ENCODE peak calls at places on chromosome 11, in ten cellular contexts. One of them, this sample, is unnamed.
A peak's percentile ranks its signal among the peaks of the same experiment; 100 is the strongest.

GRCh38 chr11:20448838-20449237 is 61.3 kb downstream of the PRMT3 start:
- DNase-seq in K562: no peak
- DNase-seq in IMR-90: no peak
- DNase-seq in adrenal gland: no peak
- DNase-seq in heart left ventricle: no peak
- DNase-seq in uterus: no peak
- DNase-seq in esophagus squamous epithelium: no peak
- DNase-seq in upper lobe of left lung: no peak
- DNase-seq in body of pancreas: peak; percentile 15
- DNase-seq in A549: no peak
- DNase-seq in this sample: no peak

GRCh38 chr11:12706531-12707499 is 32.6 kb downstream of the TEAD1 start:
- DNase-seq in body of pancreas: peak; percentile 46
- DNase-seq in esophagus squamous epithelium: no peak
- DNase-seq in adrenal gland: peak; percentile 42
- DNase-seq in heart left ventricle: peak; percentile 46
- DNase-seq in IMR-90: no peak
- DNase-seq in uterus: no peak
- DNase-seq in A549: no peak
- DNase-seq in K562: peak; percentile 70
- DNase-seq in upper lobe of left lung: no peak
- DNase-seq in this sample: peak; percentile 59

GRCh38 chr11:17594686-17595192 is 47.7 kb downstream of the OTOG start:
- DNase-seq in adrenal gland: no peak
- DNase-seq in esophagus squamous epithelium: no peak
- DNase-seq in heart left ventricle: peak; percentile 1
- DNase-seq in K562: no peak
- DNase-seq in IMR-90: no peak
- DNase-seq in A549: no peak
- DNase-seq in uterus: no peak
- DNase-seq in body of pancreas: no peak
- DNase-seq in upper lobe of left lung: no peak
- DNase-seq in this sample: no peak

GRCh38 chr11:3049430-3050243 is 7.6 kb downstream of the CARS1 start:
- DNase-seq in uterus: peak; percentile 71
- DNase-seq in esophagus squamous epithelium: peak; percentile 34
- DNase-seq in heart left ventricle: peak; percentile 55
- DNase-seq in IMR-90: peak; percentile 98
- DNase-seq in upper lobe of left lung: peak; percentile 84
- DNase-seq in A549: peak; percentile 90
- DNase-seq in K562: no peak
- DNase-seq in adrenal gland: peak; percentile 97
- DNase-seq in body of pancreas: peak; percentile 59
- DNase-seq in this sample: peak; percentile 77

GRCh38 chr11:26820739-26821138 is 98.9 kb upstream of the SLC5A12 start:
- DNase-seq in upper lobe of left lung: no peak
- DNase-seq in heart left ventricle: no peak
- DNase-seq in adrenal gland: no peak
- DNase-seq in IMR-90: peak; percentile 66
- DNase-seq in K562: no peak
- DNase-seq in esophagus squamous epithelium: no peak
- DNase-seq in body of pancreas: no peak
- DNase-seq in A549: no peak
- DNase-seq in uterus: no peak
- DNase-seq in this sample: no peak

GRCh38 chr11:36564376-36565032 is 3.3 kb upstream of the RAG1 start:
- DNase-seq in upper lobe of left lung: no peak
- DNase-seq in adrenal gland: peak; percentile 45
- DNase-seq in IMR-90: peak; percentile 61
- DNase-seq in K562: peak; percentile 23
- DNase-seq in body of pancreas: peak; percentile 66
- DNase-seq in esophagus squamous epithelium: no peak
- DNase-seq in A549: peak; percentile 15
- DNase-seq in uterus: peak; percentile 31
- DNase-seq in heart left ventricle: peak; percentile 25
- DNase-seq in this sample: no peak

GRCh38 chr11:20008190-20008801 is 152.0 kb downstream of the DBX1 start:
- DNase-seq in uterus: peak; percentile 32
- DNase-seq in heart left ventricle: no peak
- DNase-seq in upper lobe of left lung: no peak
- DNase-seq in body of pancreas: no peak
- DNase-seq in A549: no peak
- DNase-seq in esophagus squamous epithelium: no peak
- DNase-seq in IMR-90: no peak
- DNase-seq in adrenal gland: no peak
- DNase-seq in K562: no peak
- DNase-seq in this sample: no peak

GRCh38 chr11:117944554-117944953 is 15.4 kb upstream of the TMPRSS13 start:
- DNase-seq in A549: no peak
- DNase-seq in adrenal gland: no peak
- DNase-seq in heart left ventricle: no peak
- DNase-seq in K562: no peak
- DNase-seq in IMR-90: no peak
- DNase-seq in upper lobe of left lung: no peak
- DNase-seq in esophagus squamous epithelium: no peak
- DNase-seq in body of pancreas: no peak
- DNase-seq in uterus: no peak
- DNase-seq in this sample: no peak

DNA sequence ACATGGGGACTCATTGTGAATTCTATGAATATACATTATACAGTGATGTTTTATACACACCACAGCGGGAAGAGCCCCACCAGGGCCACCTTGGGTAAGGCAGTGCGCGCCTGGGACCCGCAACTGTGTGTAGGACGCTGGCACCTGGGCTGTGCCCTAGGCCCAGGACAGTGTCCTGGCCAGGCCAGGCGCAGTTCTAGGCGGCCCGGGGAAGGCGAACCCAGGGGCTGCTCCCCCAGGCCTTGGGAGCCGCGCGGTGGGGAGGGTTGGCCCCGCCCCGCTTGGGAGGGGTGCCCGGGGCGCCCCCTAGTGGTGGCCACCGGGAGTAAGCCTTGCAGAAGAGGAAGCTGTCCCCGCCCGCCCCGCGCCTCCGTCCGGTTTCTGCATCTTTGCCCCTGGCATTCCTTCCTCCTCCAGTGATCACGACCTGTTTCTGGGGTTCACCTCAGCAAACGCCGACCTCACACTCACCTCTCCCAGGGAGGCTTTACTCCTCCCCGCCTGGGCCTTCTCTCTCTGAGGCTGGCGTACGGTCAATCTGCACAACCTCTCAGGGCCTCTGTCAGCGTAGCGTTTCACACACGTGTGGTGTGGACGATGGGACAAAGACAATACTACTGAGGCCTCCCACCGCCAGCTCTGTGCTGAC is 9.5 kb upstream of the EHD1 start:
- DNase-seq in body of pancreas: peak; percentile 85
- DNase-seq in esophagus squamous epithelium: no peak
- DNase-seq in K562: peak; percentile 91
- DNase-seq in IMR-90: no peak
- DNase-seq in uterus: peak; percentile 69
- DNase-seq in A549: peak; percentile 66
- DNase-seq in upper lobe of left lung: peak; percentile 96
- DNase-seq in heart left ventricle: peak; percentile 82
- DNase-seq in adrenal gland: peak; percentile 79
- DNase-seq in this sample: peak; percentile 89
- H3K4me3 ChIP-seq in body of pancreas: no peak overlapping the region
- H3K4me3 ChIP-seq in esophagus squamous epithelium: peak overlapping the region; percentile 50
- H3K4me3 ChIP-seq in K562: peak overlapping the region; percentile 8
- H3K4me3 ChIP-seq in IMR-90: no peak overlapping the region
- H3K4me3 ChIP-seq in uterus: no peak overlapping the region
- H3K4me3 ChIP-seq in A549: peak overlapping the region; percentile 7
- H3K4me3 ChIP-seq in upper lobe of left lung: peak overlapping the region; percentile 32
- H3K4me3 ChIP-seq in heart left ventricle: peak overlapping the region; percentile 46
- H3K4me3 ChIP-seq in adrenal gland: no peak overlapping the region
- H3K4me3 ChIP-seq in this sample: no peak overlapping the region

DNA sequence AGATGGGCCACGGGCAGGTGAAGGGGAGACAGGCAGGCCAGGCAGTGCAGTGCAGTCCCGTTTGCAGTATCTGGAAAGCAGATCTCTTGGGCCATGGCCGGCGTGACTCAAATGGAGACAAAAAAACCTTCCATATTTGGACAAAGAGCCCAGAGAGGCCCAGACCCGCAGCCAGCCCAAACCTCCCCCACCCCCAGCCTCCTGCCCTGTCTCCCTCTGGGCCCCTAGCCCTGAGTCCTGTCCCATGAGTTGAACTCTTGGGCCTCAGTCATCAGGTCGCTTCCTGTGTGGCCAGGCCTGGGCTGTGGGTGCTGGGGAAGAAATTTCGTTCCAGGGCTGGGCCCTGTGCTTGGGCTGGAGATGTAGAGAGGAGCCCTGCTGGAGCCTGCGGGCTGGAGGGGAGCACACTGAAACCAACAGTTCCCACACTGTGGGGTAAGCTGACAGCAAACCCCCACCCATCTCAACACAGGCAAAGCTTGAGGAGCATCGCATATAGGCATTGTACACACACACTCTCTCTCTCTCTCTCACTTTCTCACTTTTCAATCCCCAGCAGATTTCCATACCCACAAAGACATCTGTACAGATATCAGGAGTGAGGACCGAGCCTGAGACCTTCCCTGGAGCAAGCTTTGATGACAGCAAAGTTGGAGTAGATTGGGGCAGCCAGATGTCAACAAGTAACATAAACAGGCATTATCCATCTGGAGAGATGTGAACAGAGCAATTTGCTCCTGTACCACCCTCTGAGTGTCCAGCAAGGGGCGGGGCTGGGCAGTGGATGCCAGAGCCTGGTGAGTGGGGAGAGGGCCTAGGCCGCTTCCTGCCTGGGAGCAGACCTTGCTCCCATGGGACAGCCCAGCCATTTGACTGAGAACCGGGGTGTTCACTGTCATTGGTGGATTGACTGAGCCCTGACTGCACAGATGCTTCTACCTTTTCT is 17.2 kb downstream of the ARHGEF17 start:
- DNase-seq in IMR-90: peak; percentile 56
- DNase-seq in esophagus squamous epithelium: no peak
- DNase-seq in A549: no peak
- DNase-seq in uterus: peak; percentile 85
- DNase-seq in heart left ventricle: no peak
- DNase-seq in upper lobe of left lung: no peak
- DNase-seq in body of pancreas: no peak
- DNase-seq in K562: no peak
- DNase-seq in adrenal gland: no peak
- DNase-seq in this sample: no peak
- TF ChIP-seq POLR2A in IMR-90: no peak
- TF ChIP-seq POLR2A in esophagus squamous epithelium: no peak
- TF ChIP-seq POLR2A in A549: no peak
- TF ChIP-seq POLR2A in uterus: peak; percentile 36
- TF ChIP-seq POLR2A in heart left ventricle: no peak
- TF ChIP-seq POLR2A in upper lobe of left lung: no peak
- TF ChIP-seq POLR2A in body of pancreas: no peak
- TF ChIP-seq POLR2A in K562: no peak
- TF ChIP-seq POLR2A in adrenal gland: no peak
- TF ChIP-seq POLR2A in this sample: no peak

GRCh38 chr11:74671520-74672196 is 59.6 kb downstream of the CHRDL2 start:
- DNase-seq in heart left ventricle: no peak
- DNase-seq in adrenal gland: no peak
- DNase-seq in upper lobe of left lung: no peak
- DNase-seq in esophagus squamous epithelium: no peak
- DNase-seq in K562: no peak
- DNase-seq in IMR-90: peak; percentile 86
- DNase-seq in body of pancreas: no peak
- DNase-seq in uterus: no peak
- DNase-seq in A549: no peak
- DNase-seq in this sample: no peak

GRCh38 chr11:74670171-74670570 is 61.1 kb downstream of the CHRDL2 start:
- DNase-seq in adrenal gland: no peak
- DNase-seq in heart left ventricle: no peak
- DNase-seq in A549: no peak
- DNase-seq in K562: no peak
- DNase-seq in body of pancreas: no peak
- DNase-seq in IMR-90: no peak
- DNase-seq in uterus: no peak
- DNase-seq in upper lobe of left lung: no peak
- DNase-seq in esophagus squamous epithelium: no peak
- DNase-seq in this sample: no peak

GRCh38 chr11:74673956-74674355 is 57.3 kb downstream of the CHRDL2 start:
- DNase-seq in A549: no peak
- DNase-seq in body of pancreas: no peak
- DNase-seq in upper lobe of left lung: no peak
- DNase-seq in esophagus squamous epithelium: no peak
- DNase-seq in adrenal gland: no peak
- DNase-seq in IMR-90: no peak
- DNase-seq in uterus: no peak
- DNase-seq in K562: no peak
- DNase-seq in heart left ventricle: no peak
- DNase-seq in this sample: no peak

GRCh38 chr11:74672956-74673895 is 58.0 kb downstream of the CHRDL2 start:
- DNase-seq in upper lobe of left lung: no peak
- DNase-seq in esophagus squamous epithelium: no peak
- DNase-seq in adrenal gland: peak; percentile 78
- DNase-seq in A549: peak; percentile 86
- DNase-seq in IMR-90: peak; percentile 100
- DNase-seq in heart left ventricle: peak; percentile 63
- DNase-seq in K562: peak; percentile 32
- DNase-seq in body of pancreas: peak; percentile 76
- DNase-seq in uterus: peak; percentile 98
- DNase-seq in this sample: peak; percentile 92

DNA sequence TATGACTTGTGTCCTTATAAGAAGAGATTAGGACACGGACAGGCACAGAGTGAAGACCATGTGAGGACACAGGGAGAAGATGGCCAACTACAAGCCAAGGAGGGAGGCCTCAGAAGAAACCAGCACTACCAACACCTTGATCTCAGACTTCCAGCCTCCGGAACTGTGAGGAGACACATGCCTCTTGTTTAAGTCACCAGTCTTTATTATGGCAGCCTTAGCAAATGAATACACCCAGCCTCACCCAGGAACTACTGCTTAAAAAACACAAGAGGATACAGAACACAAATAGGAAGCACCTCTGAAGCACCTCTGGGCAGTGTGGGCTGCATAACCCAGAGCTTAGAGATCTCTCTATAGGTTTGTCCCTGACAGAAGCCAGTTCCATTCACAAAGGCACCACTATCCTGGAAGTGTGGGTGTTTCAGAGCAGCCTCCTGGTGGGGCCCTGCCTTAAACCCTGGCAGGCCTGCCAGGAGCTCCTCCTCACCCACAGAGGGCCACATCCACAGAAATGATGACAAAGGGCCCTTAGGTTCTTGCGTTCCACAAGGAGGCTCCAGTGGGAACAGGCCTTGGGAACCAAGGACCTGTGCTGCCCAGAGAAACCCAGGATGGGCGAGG is 58.8 kb downstream of the CHRDL2 start:
- DNase-seq in adrenal gland: no peak
- DNase-seq in esophagus squamous epithelium: no peak
- DNase-seq in K562: peak; percentile 11
- DNase-seq in upper lobe of left lung: no peak
- DNase-seq in A549: no peak
- DNase-seq in body of pancreas: no peak
- DNase-seq in IMR-90: no peak
- DNase-seq in heart left ventricle: no peak
- DNase-seq in uterus: peak; percentile 29
- DNase-seq in this sample: no peak
- H3K27ac ChIP-seq in adrenal gland: peak overlapping the region; percentile 54
- H3K27ac ChIP-seq in esophagus squamous epithelium: peak overlapping the region; percentile 69
- H3K27ac ChIP-seq in K562: peak overlapping the region; percentile 69
- H3K27ac ChIP-seq in upper lobe of left lung: no peak overlapping the region
- H3K27ac ChIP-seq in A549: peak overlapping the region; percentile 98
- H3K27ac ChIP-seq in body of pancreas: no peak overlapping the region
- H3K27ac ChIP-seq in IMR-90: peak overlapping the region; percentile 89
- H3K27ac ChIP-seq in heart left ventricle: peak overlapping the region; percentile 54
- H3K27ac ChIP-seq in uterus: peak overlapping the region; percentile 95
- H3K27ac ChIP-seq in this sample: no peak overlapping the region

DNA sequence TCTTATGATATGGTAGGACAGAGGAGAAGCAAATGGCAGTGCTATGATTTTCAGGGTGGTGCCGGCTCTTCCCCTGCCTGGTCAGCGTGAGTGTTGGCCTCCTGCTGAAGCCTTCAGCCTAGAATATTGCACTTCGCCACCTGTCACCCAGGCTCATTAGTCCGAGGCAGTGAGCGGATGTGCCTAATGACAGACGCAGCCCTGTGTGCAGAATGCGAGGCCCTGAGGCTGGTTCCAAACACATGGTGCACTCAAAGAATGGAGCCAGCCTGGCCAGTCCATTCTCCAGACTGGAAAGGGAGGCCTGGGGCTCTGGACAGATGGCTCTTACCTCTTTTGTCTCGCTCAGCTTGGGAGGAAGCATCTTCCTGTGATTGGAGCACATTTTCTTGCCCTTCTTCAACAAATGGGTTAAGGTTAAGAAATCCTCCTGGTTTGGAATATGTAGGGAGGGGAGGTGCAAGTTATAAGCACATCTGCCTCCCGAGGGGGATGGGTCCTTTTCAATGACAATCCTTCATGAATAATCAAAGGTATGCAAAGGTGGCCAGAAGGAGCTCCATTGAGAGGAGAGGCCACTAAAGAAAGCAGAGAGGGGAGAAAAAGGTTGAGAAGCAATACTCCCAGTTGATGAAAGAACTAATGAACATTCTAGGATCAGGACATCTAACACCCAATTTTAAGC is 39.7 kb upstream of the GALNT18 start:
- DNase-seq in adrenal gland: no peak
- DNase-seq in uterus: no peak
- DNase-seq in body of pancreas: no peak
- DNase-seq in IMR-90: no peak
- DNase-seq in A549: no peak
- DNase-seq in K562: no peak
- DNase-seq in heart left ventricle: no peak
- DNase-seq in upper lobe of left lung: no peak
- DNase-seq in esophagus squamous epithelium: no peak
- DNase-seq in this sample: no peak
- H3K4me3 ChIP-seq in adrenal gland: no peak overlapping the region
- H3K4me3 ChIP-seq in uterus: no peak overlapping the region
- H3K4me3 ChIP-seq in body of pancreas: no peak overlapping the region
- H3K4me3 ChIP-seq in IMR-90: no peak overlapping the region
- H3K4me3 ChIP-seq in A549: no peak overlapping the region
- H3K4me3 ChIP-seq in K562: no peak overlapping the region
- H3K4me3 ChIP-seq in heart left ventricle: no peak overlapping the region
- H3K4me3 ChIP-seq in upper lobe of left lung: no peak overlapping the region
- H3K4me3 ChIP-seq in esophagus squamous epithelium: no peak overlapping the region
- H3K4me3 ChIP-seq in this sample: no peak overlapping the region

This sample was measured in right lobe of liver.